ENCODE peak calls at places on chromosome 9, in five cellular contexts. V, B, D, L and Y are unnamed samples.

GRCh38 chr9:4222357-4222756 is 77.5 kb downstream of the GLIS3 start:
- DNase-seq in L (no peak), D (peak), V (no peak), B (no peak), Y (no peak)

GRCh38 chr9:93589688-93590087 is 13.3 kb downstream of the PHF2 start:
- DNase-seq in B (no peak), V (peak), D (peak), L (peak), Y (no peak)

GRCh38 chr9:92986175-92987110 is 39.1 kb downstream of the FGD3 start:
- DNase-seq in V (no peak), D (peak), L (peak), B (no peak), Y (no peak)

GRCh38 chr9:89483592-89484474 is 14.1 kb downstream of the SEMA4D start:
- DNase-seq in V (peak), D (no peak), B (no peak), L (no peak), Y (no peak)

GRCh38 chr9:96331236-96331947 is 29.4 kb upstream of the HSD17B3 start:
- DNase-seq in V (no peak), B (no peak), D (no peak), L (no peak), Y (no peak)

GRCh38 chr9:7452378-7452777 is 347.2 kb downstream of the DMAC1 start:
- DNase-seq in D (peak), L (no peak), B (no peak), V (no peak), Y (no peak)

GRCh38 chr9:85212887-85213286 is 528.9 kb downstream of the AGTPBP1 start:
- DNase-seq in V (no peak), L (no peak), B (no peak), D (peak), Y (no peak)

GRCh38 chr9:95887926-95888497 is 12.5 kb downstream of the ERCC6L2 start:
- DNase-seq in V (no peak), B (no peak), L (no peak), D (no peak), Y (no peak)

GRCh38 chr9:78428640-78429039 is 131.7 kb downstream of the PSAT1 start:
- DNase-seq in L (no peak), V (no peak), D (no peak), B (no peak), Y (no peak)

GRCh38 chr9:135582966-135583685 is 21.6 kb downstream of the PAEP start:
- DNase-seq in L (no peak), B (peak), V (no peak), D (no peak), Y (no peak)

GRCh38 chr9:69496803-69497450 is 171.9 kb downstream of the ENTREP1 start:
- DNase-seq in L (no peak), B (no peak), V (no peak), D (no peak), Y (no peak)

GRCh38 chr9:89969156-89969566 is 364.3 kb downstream of the GADD45G start:
- DNase-seq in D (peak), V (no peak), B (no peak), L (no peak), Y (no peak)

GRCh38 chr9:100131875-100132430 is 32.9 kb downstream of the INVS start:
- DNase-seq in V (no peak), L (no peak), D (no peak), B (no peak), Y (no peak)

GRCh38 chr9:132183134-132183533 is 21.3 kb downstream of the NTNG2 start:
- DNase-seq in L (no peak), B (no peak), V (no peak), D (no peak), Y (no peak)

GRCh38 chr9:131743501-131743900 is 3.6 kb upstream of the RAPGEF1 start:
- DNase-seq in V (no peak), L (no peak), B (no peak), D (no peak), Y (no peak)

GRCh38 chr9:16309350-16310271 is 560.9 kb downstream of the BNC2 start:
- DNase-seq in B (no peak), L (no peak), D (no peak), V (peak), Y (no peak)

GRCh38 chr9:38018964-38019602 is 49.9 kb downstream of the SHB start:
- DNase-seq in B (no peak), L (peak), V (no peak), D (peak), Y (no peak)

GRCh38 chr9:34386656-34387055 is 10.0 kb upstream of the MYORG start:
- DNase-seq in D (no peak), V (no peak), L (no peak), B (no peak), Y (no peak)

GRCh38 chr9:96604005-96604320 is 15.7 kb downstream of the CDC14B start:
- DNase-seq in D (no peak), V (no peak), L (no peak), B (no peak), Y (no peak)

GRCh38 chr9:19104528-19105282 is 2.0 kb upstream of the HAUS6 start:
- DNase-seq in B (no peak), L (no peak), V (no peak), D (no peak), Y (no peak)

GRCh38 chr9:19102181-19102630 is 498 bp downstream of the HAUS6 start:
- DNase-seq in L (peak), B (peak), V (no peak), D (peak), Y (peak)

GRCh38 chr9:19101203-19101602 is 1.5 kb downstream of the HAUS6 start:
- DNase-seq in D (no peak), L (no peak), V (no peak), B (no peak), Y (no peak)

GRCh38 chr9:19108038-19108437 is 5.3 kb upstream of the HAUS6 start:
- DNase-seq in V (no peak), B (no peak), L (no peak), D (no peak), Y (no peak)

GRCh38 chr9:19102631-19103345 is at the start of gene HAUS6:
- DNase-seq in D (peak), V (peak), L (peak), B (peak), Y (peak)
- H3K9ac ChIP-seq in D (peak), V (peak), L (peak), B (peak), Y (peak)

GRCh38 chr9:127538849-127539258 is 73.2 kb upstream of the STXBP1 start:
- DNase-seq in D (peak), V (no peak), L (peak), B (no peak), Y (no peak)

GRCh38 chr9:127540664-127541041 is 71.4 kb upstream of the STXBP1 start:
- DNase-seq in D (peak), L (no peak), V (peak), B (peak), Y (no peak)

GRCh38 chr9:127541176-127541575 is 70.9 kb upstream of the STXBP1 start:
- DNase-seq in V (no peak), B (no peak), D (no peak), L (no peak), Y (no peak)

GRCh38 chr9:127539259-127539981 is 72.7 kb upstream of the STXBP1 start:
- DNase-seq in B (no peak), L (peak), V (no peak), D (peak), Y (no peak)

DNA sequence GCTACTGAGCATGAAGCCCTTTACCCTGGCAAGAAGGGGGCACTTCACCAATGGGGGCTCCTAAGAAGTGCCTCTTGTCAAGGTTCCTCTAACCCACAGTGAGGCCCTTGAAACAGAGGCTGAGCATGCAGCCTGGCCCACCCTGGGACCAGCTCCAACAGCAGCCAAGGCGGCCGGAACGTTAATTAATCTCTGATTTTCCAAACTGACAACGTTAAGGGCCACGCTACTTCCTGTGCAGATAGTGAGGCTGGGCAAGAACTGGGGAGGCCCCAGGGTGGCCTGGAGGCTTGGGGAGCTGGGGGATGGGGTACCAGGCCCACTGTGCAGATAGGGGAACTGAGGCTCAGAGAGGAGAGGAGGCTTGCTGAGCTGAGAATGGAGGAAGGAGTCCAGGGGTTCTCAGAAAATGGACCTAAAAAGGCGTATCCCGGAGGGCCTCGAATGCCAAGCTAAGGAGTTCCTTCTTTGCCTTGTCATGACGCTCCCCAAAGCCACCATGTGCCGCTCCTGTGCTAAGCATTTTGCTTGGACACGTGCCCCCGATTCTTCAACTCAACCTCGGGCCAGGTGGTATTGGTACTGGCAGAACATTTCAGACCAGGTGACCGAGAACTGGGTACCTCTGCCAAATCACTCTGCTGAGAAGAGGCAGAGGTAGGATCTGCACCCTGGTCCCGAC is 72.0 kb upstream of the STXBP1 start:
- DNase-seq in L (no peak), B (no peak), V (no peak), D (peak), Y (no peak)
- H3K9ac ChIP-seq in L (peak), B (no peak), V (no peak), D (peak), Y (no peak)

GRCh38 chr9:134163374-134164196 is 779 bp downstream of the RNU6ATAC start:
- DNase-seq in D (no peak), L (peak), B (peak), V (peak), Y (no peak)
- H3K9ac ChIP-seq in D (no peak), L (no peak), B (no peak), V (no peak), Y (no peak)

GRCh38 chr9:99104459-99105151 is at the start of gene TGFBR1:
- DNase-seq in B (peak), L (peak), V (peak), D (peak), Y (no peak)

GRCh38 chr9:99103909-99104458 is 929 bp upstream of the TGFBR1 start:
- DNase-seq in B (peak), D (peak), L (peak), V (no peak), Y (no peak)

GRCh38 chr9:99101812-99102211 is 3.1 kb upstream of the TGFBR1 start:
- DNase-seq in V (no peak), D (no peak), B (no peak), L (no peak), Y (no peak)

GRCh38 chr9:99103054-99103453 is 1.9 kb upstream of the TGFBR1 start:
- DNase-seq in D (peak), L (peak), V (no peak), B (no peak), Y (no peak)

DNA sequence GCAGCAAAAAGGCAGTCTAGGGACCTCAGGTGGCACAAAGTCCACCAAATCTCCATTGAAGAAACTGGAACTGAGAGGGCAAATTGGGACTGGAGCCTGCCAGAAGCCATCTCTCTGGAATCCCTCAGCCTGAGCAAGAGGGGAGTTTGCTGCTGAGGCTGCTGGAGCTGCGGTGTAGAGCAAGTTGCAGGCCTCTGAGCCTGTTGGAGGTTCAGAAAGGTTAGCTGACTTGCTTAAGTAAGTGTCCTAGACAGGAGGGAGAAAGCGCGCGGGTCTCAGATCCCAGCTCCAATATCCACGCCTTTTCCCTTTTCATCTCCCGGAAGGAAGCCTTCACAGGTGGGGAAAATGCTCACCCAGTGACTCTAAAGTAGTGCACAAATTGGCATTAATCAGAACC is 1.4 kb upstream of the TGFBR1 start:
- DNase-seq in D (peak), V (peak), L (peak), B (no peak), Y (no peak)
- H3K9ac ChIP-seq in D (peak), V (no peak), L (peak), B (no peak), Y (no peak)

GRCh38 chr9:121267689-121268597 is at the start of gene GSN:
- DNase-seq in D (peak), L (peak), B (peak), V (peak), Y (no peak)

GRCh38 chr9:121269030-121269887 is 1.3 kb downstream of the GSN start:
- DNase-seq in B (no peak), D (peak), L (peak), V (no peak), Y (no peak)

GRCh38 chr9:121266356-121266755 is 1.6 kb upstream of the GSN start:
- DNase-seq in D (no peak), V (no peak), L (no peak), B (no peak), Y (no peak)

GRCh38 chr9:121268598-121269029 is 652 bp downstream of the GSN start:
- DNase-seq in D (no peak), V (no peak), B (no peak), L (no peak), Y (no peak)

DNA sequence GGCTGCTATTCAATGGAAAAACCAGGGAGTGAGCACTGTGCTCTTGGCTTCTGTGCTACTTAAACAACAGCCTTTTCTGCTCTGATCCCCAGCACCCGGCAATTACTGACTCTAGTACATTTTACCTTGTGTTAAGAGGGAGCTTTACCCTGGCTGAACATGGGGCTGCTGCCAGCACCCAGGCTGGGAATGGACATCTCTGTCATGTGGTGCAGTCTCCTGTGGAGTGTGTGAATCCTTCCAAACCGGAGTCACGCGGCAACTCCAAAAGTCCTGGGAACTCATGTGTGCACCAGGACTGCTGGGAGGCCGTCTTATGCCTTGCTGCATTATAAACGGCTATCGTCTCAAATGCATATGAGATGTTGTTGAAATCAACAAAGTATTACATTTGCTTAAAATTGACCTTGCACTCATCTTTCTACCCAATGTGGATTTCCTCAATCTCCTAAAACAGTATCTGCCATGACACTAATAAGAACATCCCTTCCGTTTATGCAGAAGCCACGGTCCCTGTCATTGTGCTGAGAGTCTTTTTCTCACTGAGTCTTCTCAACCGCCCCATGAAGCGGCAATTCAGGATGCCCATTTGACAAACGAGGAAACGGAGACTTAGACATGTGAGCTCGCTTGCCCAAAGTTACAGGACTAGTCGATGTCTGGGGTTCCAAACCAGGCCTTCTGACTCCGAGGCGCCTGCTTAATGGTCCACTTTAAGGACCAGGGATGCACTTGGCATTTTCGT is 884 bp upstream of the GSN start:
- DNase-seq in V (no peak), B (no peak), L (no peak), D (no peak), Y (no peak)
- H3K9ac ChIP-seq in V (no peak), B (no peak), L (peak), D (peak), Y (no peak)

GRCh38 chr9:98150726-98151125 is 31.7 kb upstream of the TRIM14 start:
- DNase-seq in L (no peak), B (no peak), D (no peak), V (no peak), Y (no peak)
- H3K9ac ChIP-seq in L (no peak), B (no peak), D (no peak), V (no peak), Y (no peak)

GRCh38 chr9:115000217-115000639 is 69.8 kb upstream of the TNFSF8 start:
- DNase-seq in B (no peak), V (no peak), D (no peak), L (no peak), Y (no peak)

GRCh38 chr9:115006660-115007059 is 76.3 kb upstream of the TNFSF8 start:
- DNase-seq in B (no peak), V (no peak), L (peak), D (peak), Y (no peak)

GRCh38 chr9:115002371-115003120 is 72.2 kb upstream of the TNFSF8 start:
- DNase-seq in D (no peak), V (no peak), L (no peak), B (no peak), Y (no peak)

GRCh38 chr9:115008536-115008935 is 78.1 kb upstream of the TNFSF8 start:
- DNase-seq in B (no peak), D (peak), V (no peak), L (peak), Y (no peak)

GRCh38 chr9:115004535-115004934 is 74.1 kb upstream of the TNFSF8 start:
- DNase-seq in D (no peak), V (no peak), B (no peak), L (no peak), Y (no peak)
- H3K9ac ChIP-seq in D (no peak), V (no peak), B (no peak), L (no peak), Y (no peak)

GRCh38 chr9:107737610-107737986 is 248.0 kb upstream of the KLF4 start:
- DNase-seq in D (no peak), V (no peak), B (no peak), L (no peak), Y (no peak)
- H3K9ac ChIP-seq in D (peak), V (no peak), B (no peak), L (peak), Y (no peak)